ENCODE peak calls at places on chromosome 18, in four cellular contexts. A is GM23248, N is psoas muscle, Y is esophagus squamous epithelium. S is an unnamed sample. For H3K4me1, the result is how much of the 10 kb centered on the place peaks cover.

GRCh38 chr18:55404811-55405654 is 183.0 kb downstream of the TCF4 start:
- DNase-seq in Y (no peak), A (peak), N (no peak), S (no peak)

GRCh38 chr18:23283933-23284430 is 148.7 kb downstream of the CABLES1 start:
- DNase-seq in A (peak), Y (no peak), N (no peak), S (no peak)

GRCh38 chr18:56186319-56186718 is 452.1 kb downstream of the TXNL1 start:
- DNase-seq in Y (no peak), A (no peak), N (no peak), S (no peak)

GRCh38 chr18:681985-682384 is 24.5 kb downstream of the TYMS start:
- DNase-seq in Y (no peak), N (no peak), A (no peak), S (no peak)

GRCh38 chr18:31274915-31275314 is 43.0 kb upstream of the DSG1 start:
- DNase-seq in N (peak), A (no peak), Y (no peak), S (peak)

GRCh38 chr18:63676526-63676925 is 14.8 kb upstream of the SERPINB3 start:
- DNase-seq in A (peak), N (no peak), Y (no peak), S (peak)

GRCh38 chr18:74412106-74412880 is 44.8 kb downstream of the DIPK1C start:
- DNase-seq in N (no peak), A (no peak), Y (no peak), S (no peak)

GRCh38 chr18:79496237-79496977 is 100.7 kb downstream of the NFATC1 start:
- DNase-seq in N (peak), A (no peak), Y (no peak), S (peak)

GRCh38 chr18:46179306-46179705 is 75.1 kb downstream of the HAUS1 start:
- DNase-seq in N (no peak), Y (no peak), A (no peak), S (no peak)

GRCh38 chr18:35159782-35160181 is 81.1 kb upstream of the ZNF397 start:
- DNase-seq in Y (no peak), N (no peak), A (peak), S (no peak)

GRCh38 chr18:70422061-70422965 is 133.5 kb downstream of the SOCS6 start:
- DNase-seq in N (peak), A (peak), Y (no peak), S (peak)

GRCh38 chr18:12327510-12328178 is 19.6 kb downstream of the TUBB6 start:
- DNase-seq in Y (no peak), A (peak), N (peak), S (peak)

GRCh38 chr18:78716022-78716421 is 263.6 kb upstream of the SALL3 start:
- DNase-seq in A (no peak), Y (no peak), N (no peak), S (peak)

GRCh38 chr18:48732767-48733424 is 194.1 kb downstream of the CTIF start:
- DNase-seq in Y (no peak), N (no peak), A (no peak), S (no peak)

GRCh38 chr18:48734460-48734859 is 195.6 kb downstream of the CTIF start:
- DNase-seq in Y (no peak), N (no peak), A (peak), S (peak)

GRCh38 chr18:48735070-48735676 is 196.3 kb downstream of the CTIF start:
- DNase-seq in A (no peak), N (no peak), Y (no peak), S (no peak)

GRCh38 chr18:48735856-48736255 is 197.0 kb downstream of the CTIF start:
- DNase-seq in A (no peak), N (no peak), Y (no peak), S (no peak)

GRCh38 chr18:48733854-48734253 is 195.0 kb downstream of the CTIF start:
- DNase-seq in A (no peak), N (peak), Y (no peak), S (no peak)
- H3K27ac ChIP-seq in A (peak), N (no peak), Y (no peak), S (no peak)

GRCh38 chr18:62325806-62326645 is 916 bp downstream of the TNFRSF11A start:
- DNase-seq in A (peak), N (no peak), Y (no peak), S (no peak)
- H3K4me1 ChIP-seq in A (under half), N (under half), Y (under half), S (under half)

DNA sequence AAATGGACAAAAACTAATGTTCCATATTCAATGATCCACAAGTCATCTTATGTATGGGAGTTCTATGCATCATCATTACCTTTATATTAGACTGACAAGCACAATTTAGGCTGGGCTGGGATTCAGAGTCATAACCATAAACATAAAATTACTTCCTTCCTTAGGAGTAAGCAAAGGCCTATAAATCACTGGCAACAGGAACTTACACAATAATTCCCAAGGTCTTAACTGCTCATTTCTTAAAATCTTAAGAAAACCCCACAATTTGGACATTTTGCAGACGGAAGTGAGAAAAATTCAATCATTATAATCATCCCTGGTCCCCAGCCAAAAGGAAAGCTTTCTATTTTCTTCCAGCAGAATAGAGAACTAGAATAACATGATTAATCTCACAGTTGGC is 232.3 kb downstream of the DYM start:
- DNase-seq in Y (no peak), A (no peak), N (no peak), S (no peak)
- H3K27ac ChIP-seq in Y (peak), A (no peak), N (no peak), S (no peak)

GRCh38 chr18:9103488-9103887 is 989 bp downstream of the NDUFV2 start:
- DNase-seq in A (peak), N (no peak), Y (no peak), S (no peak)

GRCh38 chr18:9105420-9105819 is 2.9 kb downstream of the NDUFV2 start:
- DNase-seq in Y (no peak), N (no peak), A (no peak), S (no peak)

GRCh38 chr18:9104244-9104901 is 1.9 kb downstream of the NDUFV2 start:
- DNase-seq in N (no peak), Y (no peak), A (peak), S (no peak)

GRCh38 chr18:9106800-9107574 is 4.5 kb downstream of the NDUFV2 start:
- DNase-seq in Y (no peak), N (no peak), A (no peak), S (no peak)

GRCh38 chr18:9106094-9106493 is 3.6 kb downstream of the NDUFV2 start:
- DNase-seq in N (no peak), Y (no peak), A (no peak), S (no peak)
- H3K4me1 ChIP-seq in N (half or more), Y (half or more), A (half or more), S (under half)

GRCh38 chr18:5661179-5661578 is 117.4 kb upstream of the EPB41L3 start:
- DNase-seq in N (no peak), Y (no peak), A (no peak), S (no peak)
- H3K27ac ChIP-seq in N (no peak), Y (no peak), A (no peak), S (no peak)